ENCODE peak calls at places on chromosome 2, in five cellular contexts. One of them, this sample, is unnamed.

GRCh38 chr2:216319771-216320170 is 52.5 kb downstream of the MARCHF4 start:
- DNase-seq in activated naive CD8-positive, alpha-beta T cell treated with anti-CD3 and anti-CD28 coated beads, Interleukin-2, amount 50 U/mL, for 24 hours: no peak
- DNase-seq in bronchial epithelial cell: no peak
- DNase-seq in stimulated activated CD4-positive, alpha-beta T cell treated with anti-CD3 and anti-CD28 coated beads, Interleukin-15, amount 100 ng/mL, for 24 hours: no peak
- DNase-seq in ELF-1: peak; percentile 67
- DNase-seq in this sample: no peak

GRCh38 chr2:205321240-205321639 is 361.1 kb upstream of the NRP2 start:
- DNase-seq in activated naive CD8-positive, alpha-beta T cell treated with anti-CD3 and anti-CD28 coated beads, Interleukin-2, amount 50 U/mL, for 24 hours: no peak
- DNase-seq in bronchial epithelial cell: no peak
- DNase-seq in stimulated activated CD4-positive, alpha-beta T cell treated with anti-CD3 and anti-CD28 coated beads, Interleukin-15, amount 100 ng/mL, for 24 hours: no peak
- DNase-seq in ELF-1: no peak
- DNase-seq in this sample: no peak

GRCh38 chr2:132980304-132980703 is 310.3 kb upstream of the LYPD1 start:
- DNase-seq in activated naive CD8-positive, alpha-beta T cell treated with anti-CD3 and anti-CD28 coated beads, Interleukin-2, amount 50 U/mL, for 24 hours: no peak
- DNase-seq in bronchial epithelial cell: no peak
- DNase-seq in stimulated activated CD4-positive, alpha-beta T cell treated with anti-CD3 and anti-CD28 coated beads, Interleukin-15, amount 100 ng/mL, for 24 hours: no peak
- DNase-seq in ELF-1: no peak
- DNase-seq in this sample: no peak

GRCh38 chr2:44955593-44956449 is 14.3 kb downstream of the SIX3 start:
- DNase-seq in activated naive CD8-positive, alpha-beta T cell treated with anti-CD3 and anti-CD28 coated beads, Interleukin-2, amount 50 U/mL, for 24 hours: peak; percentile 88
- DNase-seq in bronchial epithelial cell: peak; percentile 33
- DNase-seq in stimulated activated CD4-positive, alpha-beta T cell treated with anti-CD3 and anti-CD28 coated beads, Interleukin-15, amount 100 ng/mL, for 24 hours: peak; percentile 89
- DNase-seq in ELF-1: peak; percentile 82
- DNase-seq in this sample: peak; percentile 75

GRCh38 chr2:9169310-9170107 is 37.1 kb upstream of the ASAP2 start:
- DNase-seq in activated naive CD8-positive, alpha-beta T cell treated with anti-CD3 and anti-CD28 coated beads, Interleukin-2, amount 50 U/mL, for 24 hours: no peak
- DNase-seq in bronchial epithelial cell: no peak
- DNase-seq in stimulated activated CD4-positive, alpha-beta T cell treated with anti-CD3 and anti-CD28 coated beads, Interleukin-15, amount 100 ng/mL, for 24 hours: no peak
- DNase-seq in ELF-1: peak; percentile 30
- DNase-seq in this sample: peak; percentile 7

GRCh38 chr2:120600335-120600734 is 135.3 kb upstream of the GLI2 start:
- DNase-seq in activated naive CD8-positive, alpha-beta T cell treated with anti-CD3 and anti-CD28 coated beads, Interleukin-2, amount 50 U/mL, for 24 hours: no peak
- DNase-seq in bronchial epithelial cell: no peak
- DNase-seq in stimulated activated CD4-positive, alpha-beta T cell treated with anti-CD3 and anti-CD28 coated beads, Interleukin-15, amount 100 ng/mL, for 24 hours: no peak
- DNase-seq in ELF-1: no peak
- DNase-seq in this sample: no peak

GRCh38 chr2:55460562-55460961 is 40.9 kb upstream of the CCDC88A start:
- DNase-seq in activated naive CD8-positive, alpha-beta T cell treated with anti-CD3 and anti-CD28 coated beads, Interleukin-2, amount 50 U/mL, for 24 hours: no peak
- DNase-seq in bronchial epithelial cell: peak; percentile 32
- DNase-seq in stimulated activated CD4-positive, alpha-beta T cell treated with anti-CD3 and anti-CD28 coated beads, Interleukin-15, amount 100 ng/mL, for 24 hours: no peak
- DNase-seq in ELF-1: no peak
- DNase-seq in this sample: peak; percentile 9

GRCh38 chr2:135490381-135490780 is 40.6 kb downstream of the ZRANB3 start:
- DNase-seq in activated naive CD8-positive, alpha-beta T cell treated with anti-CD3 and anti-CD28 coated beads, Interleukin-2, amount 50 U/mL, for 24 hours: no peak
- DNase-seq in bronchial epithelial cell: no peak
- DNase-seq in stimulated activated CD4-positive, alpha-beta T cell treated with anti-CD3 and anti-CD28 coated beads, Interleukin-15, amount 100 ng/mL, for 24 hours: no peak
- DNase-seq in ELF-1: no peak
- DNase-seq in this sample: no peak

GRCh38 chr2:138621139-138621538 is 119.6 kb downstream of the SPOPL start:
- DNase-seq in activated naive CD8-positive, alpha-beta T cell treated with anti-CD3 and anti-CD28 coated beads, Interleukin-2, amount 50 U/mL, for 24 hours: no peak
- DNase-seq in bronchial epithelial cell: no peak
- DNase-seq in stimulated activated CD4-positive, alpha-beta T cell treated with anti-CD3 and anti-CD28 coated beads, Interleukin-15, amount 100 ng/mL, for 24 hours: no peak
- DNase-seq in ELF-1: no peak
- DNase-seq in this sample: no peak

GRCh38 chr2:102050854-102051391 is 59.2 kb downstream of the IL1R2 start:
- DNase-seq in activated naive CD8-positive, alpha-beta T cell treated with anti-CD3 and anti-CD28 coated beads, Interleukin-2, amount 50 U/mL, for 24 hours: no peak
- DNase-seq in bronchial epithelial cell: no peak
- DNase-seq in stimulated activated CD4-positive, alpha-beta T cell treated with anti-CD3 and anti-CD28 coated beads, Interleukin-15, amount 100 ng/mL, for 24 hours: no peak
- DNase-seq in ELF-1: no peak
- DNase-seq in this sample: no peak

GRCh38 chr2:219467736-219468075 is 31.0 kb upstream of the GMPPA start:
- DNase-seq in activated naive CD8-positive, alpha-beta T cell treated with anti-CD3 and anti-CD28 coated beads, Interleukin-2, amount 50 U/mL, for 24 hours: no peak
- DNase-seq in bronchial epithelial cell: no peak
- DNase-seq in stimulated activated CD4-positive, alpha-beta T cell treated with anti-CD3 and anti-CD28 coated beads, Interleukin-15, amount 100 ng/mL, for 24 hours: no peak
- DNase-seq in ELF-1: no peak
- DNase-seq in this sample: no peak

GRCh38 chr2:39666489-39667141 is 898 bp downstream of the TMEM178A start:
- DNase-seq in activated naive CD8-positive, alpha-beta T cell treated with anti-CD3 and anti-CD28 coated beads, Interleukin-2, amount 50 U/mL, for 24 hours: no peak
- DNase-seq in bronchial epithelial cell: no peak
- DNase-seq in stimulated activated CD4-positive, alpha-beta T cell treated with anti-CD3 and anti-CD28 coated beads, Interleukin-15, amount 100 ng/mL, for 24 hours: peak; percentile 6
- DNase-seq in ELF-1: peak; percentile 16
- DNase-seq in this sample: no peak

GRCh38 chr2:175003875-175004729 is 1.1 kb downstream of the CHN1 start:
- DNase-seq in activated naive CD8-positive, alpha-beta T cell treated with anti-CD3 and anti-CD28 coated beads, Interleukin-2, amount 50 U/mL, for 24 hours: no peak
- DNase-seq in bronchial epithelial cell: no peak
- DNase-seq in stimulated activated CD4-positive, alpha-beta T cell treated with anti-CD3 and anti-CD28 coated beads, Interleukin-15, amount 100 ng/mL, for 24 hours: no peak
- DNase-seq in ELF-1: peak; percentile 59
- DNase-seq in this sample: no peak

GRCh38 chr2:38190542-38191218 is 114.7 kb upstream of the CYP1B1 start:
- DNase-seq in activated naive CD8-positive, alpha-beta T cell treated with anti-CD3 and anti-CD28 coated beads, Interleukin-2, amount 50 U/mL, for 24 hours: no peak
- DNase-seq in bronchial epithelial cell: no peak
- DNase-seq in stimulated activated CD4-positive, alpha-beta T cell treated with anti-CD3 and anti-CD28 coated beads, Interleukin-15, amount 100 ng/mL, for 24 hours: no peak
- DNase-seq in ELF-1: no peak
- DNase-seq in this sample: no peak

GRCh38 chr2:8622199-8622911 is 59.5 kb upstream of the ID2 start:
- DNase-seq in activated naive CD8-positive, alpha-beta T cell treated with anti-CD3 and anti-CD28 coated beads, Interleukin-2, amount 50 U/mL, for 24 hours: no peak
- DNase-seq in bronchial epithelial cell: no peak
- DNase-seq in stimulated activated CD4-positive, alpha-beta T cell treated with anti-CD3 and anti-CD28 coated beads, Interleukin-15, amount 100 ng/mL, for 24 hours: no peak
- DNase-seq in ELF-1: no peak
- DNase-seq in this sample: no peak

GRCh38 chr2:216727346-216728122 is 32.2 kb upstream of the IGFBP5 start:
- DNase-seq in activated naive CD8-positive, alpha-beta T cell treated with anti-CD3 and anti-CD28 coated beads, Interleukin-2, amount 50 U/mL, for 24 hours: no peak
- DNase-seq in bronchial epithelial cell: peak; percentile 38
- DNase-seq in stimulated activated CD4-positive, alpha-beta T cell treated with anti-CD3 and anti-CD28 coated beads, Interleukin-15, amount 100 ng/mL, for 24 hours: no peak
- DNase-seq in ELF-1: no peak
- DNase-seq in this sample: no peak

GRCh38 chr2:43934567-43934966 is 61.2 kb downstream of the LRPPRC start:
- DNase-seq in activated naive CD8-positive, alpha-beta T cell treated with anti-CD3 and anti-CD28 coated beads, Interleukin-2, amount 50 U/mL, for 24 hours: no peak
- DNase-seq in bronchial epithelial cell: peak; percentile 33
- DNase-seq in stimulated activated CD4-positive, alpha-beta T cell treated with anti-CD3 and anti-CD28 coated beads, Interleukin-15, amount 100 ng/mL, for 24 hours: no peak
- DNase-seq in ELF-1: no peak
- DNase-seq in this sample: no peak

GRCh38 chr2:61536086-61536722 is 2.0 kb downstream of the XPO1 start:
- DNase-seq in activated naive CD8-positive, alpha-beta T cell treated with anti-CD3 and anti-CD28 coated beads, Interleukin-2, amount 50 U/mL, for 24 hours: no peak
- DNase-seq in bronchial epithelial cell: peak; percentile 93
- DNase-seq in stimulated activated CD4-positive, alpha-beta T cell treated with anti-CD3 and anti-CD28 coated beads, Interleukin-15, amount 100 ng/mL, for 24 hours: peak; percentile 15
- DNase-seq in ELF-1: no peak
- DNase-seq in this sample: peak; percentile 50

GRCh38 chr2:112692496-112692911 is 28.3 kb upstream of the NT5DC4 start:
- DNase-seq in activated naive CD8-positive, alpha-beta T cell treated with anti-CD3 and anti-CD28 coated beads, Interleukin-2, amount 50 U/mL, for 24 hours: peak; percentile 59
- DNase-seq in bronchial epithelial cell: peak; percentile 100
- DNase-seq in stimulated activated CD4-positive, alpha-beta T cell treated with anti-CD3 and anti-CD28 coated beads, Interleukin-15, amount 100 ng/mL, for 24 hours: peak; percentile 73
- DNase-seq in ELF-1: peak; percentile 66
- DNase-seq in this sample: peak; percentile 88

GRCh38 chr2:47452761-47453160 is 49.8 kb downstream of the MSH2 start:
- DNase-seq in activated naive CD8-positive, alpha-beta T cell treated with anti-CD3 and anti-CD28 coated beads, Interleukin-2, amount 50 U/mL, for 24 hours: no peak
- DNase-seq in bronchial epithelial cell: no peak
- DNase-seq in stimulated activated CD4-positive, alpha-beta T cell treated with anti-CD3 and anti-CD28 coated beads, Interleukin-15, amount 100 ng/mL, for 24 hours: no peak
- DNase-seq in ELF-1: no peak
- DNase-seq in this sample: no peak

GRCh38 chr2:140711867-140712266 is 1418.9 kb downstream of the LRP1B start:
- DNase-seq in activated naive CD8-positive, alpha-beta T cell treated with anti-CD3 and anti-CD28 coated beads, Interleukin-2, amount 50 U/mL, for 24 hours: no peak
- DNase-seq in bronchial epithelial cell: no peak
- DNase-seq in stimulated activated CD4-positive, alpha-beta T cell treated with anti-CD3 and anti-CD28 coated beads, Interleukin-15, amount 100 ng/mL, for 24 hours: no peak
- DNase-seq in ELF-1: no peak
- DNase-seq in this sample: no peak

GRCh38 chr2:54041135-54041534 is 70.3 kb upstream of the PSME4 start:
- DNase-seq in activated naive CD8-positive, alpha-beta T cell treated with anti-CD3 and anti-CD28 coated beads, Interleukin-2, amount 50 U/mL, for 24 hours: peak; percentile 75
- DNase-seq in bronchial epithelial cell: peak; percentile 88
- DNase-seq in stimulated activated CD4-positive, alpha-beta T cell treated with anti-CD3 and anti-CD28 coated beads, Interleukin-15, amount 100 ng/mL, for 24 hours: peak; percentile 79
- DNase-seq in ELF-1: no peak
- DNase-seq in this sample: no peak

This sample was measured in erythroblast.